ENCODE peak calls at places on chromosomes 4 and X, in four cellular contexts. K is cardiac muscle cell; I is stimulated activated CD4-positive, alpha-beta T cell treated with anti-CD3 and anti-CD28 coated beads, TNF-alpha, amount 100 ng/mL, for 4 hours; M is RPMI8226. Y is an unnamed sample.

GRCh38 chrX:108437789-108438623 is at the start of gene COL4A6:
- DNase-seq in I (no peak), M (no peak), K (peak), Y (peak)

GRCh38 chr4:120056249-120056648 is 10.4 kb downstream of the MAD2L1 start:
- DNase-seq in K (peak), M (no peak), I (no peak), Y (no peak)

GRCh38 chr4:92172203-92172602 is 131.6 kb upstream of the GRID2 start:
- DNase-seq in K (no peak), I (no peak), M (no peak), Y (no peak)

GRCh38 chrX:91066104-91066503 is 368.5 kb upstream of the PABPC5 start:
- DNase-seq in I (no peak), K (no peak), M (no peak), Y (no peak)

GRCh38 chr4:1604181-1604705 is 79.9 kb downstream of the FAM53A start:
- DNase-seq in I (no peak), M (no peak), K (no peak), Y (no peak)

GRCh38 chrX:134604701-134605271 is 53.5 kb downstream of the PLAC1 start:
- DNase-seq in K (peak), I (no peak), M (peak), Y (no peak)

GRCh38 chr4:33696586-33696985 is 2547.7 kb downstream of the ARAP2 start:
- DNase-seq in M (no peak), I (no peak), K (peak), Y (no peak)

GRCh38 chr4:176335421-176335820 is 15.7 kb downstream of the SPCS3 start:
- DNase-seq in I (no peak), K (peak), M (no peak), Y (no peak)

GRCh38 chrX:9153299-9153698 is 119.4 kb upstream of the FAM9B start:
- DNase-seq in M (no peak), I (no peak), K (peak), Y (no peak)

GRCh38 chr4:832108-832507 is 6.2 kb upstream of the CPLX1 start:
- DNase-seq in M (no peak), I (no peak), K (no peak), Y (no peak)

GRCh38 chrX:49075347-49075746 is 1.5 kb upstream of the PRAF2 start:
- DNase-seq in K (no peak), I (no peak), M (no peak), Y (no peak)

GRCh38 chrX:146241902-146242301 is 424.3 kb downstream of the SLITRK2 start:
- DNase-seq in K (no peak), M (no peak), I (no peak), Y (no peak)

GRCh38 chr4:86857341-86858052 is 8.3 kb upstream of the SLC10A6 start:
- DNase-seq in M (no peak), I (no peak), K (no peak), Y (no peak)

GRCh38 chr4:143512978-143513313 is 556 bp upstream of the SMARCA5 start:
- DNase-seq in I (no peak), M (no peak), K (no peak), Y (peak)

GRCh38 chr4:67549123-67549522 is 3.8 kb upstream of the CENPC start:
- DNase-seq in I (no peak), K (peak), M (peak), Y (no peak)

GRCh38 chr4:39716356-39716755 is 18.4 kb downstream of the UBE2K start:
- DNase-seq in K (no peak), I (no peak), M (no peak), Y (no peak)

GRCh38 chrX:137194164-137194563 is 160.4 kb upstream of the GPR101 start:
- DNase-seq in K (peak), M (peak), I (no peak), Y (peak)

GRCh38 chrX:152601848-152602616 is 35.7 kb upstream of the GABRQ start:
- DNase-seq in I (no peak), K (no peak), M (peak), Y (peak)

GRCh38 chrX:150936556-150936955 is 38.1 kb upstream of the CD99L2 start:
- DNase-seq in K (no peak), M (no peak), I (no peak), Y (no peak)

GRCh38 chrX:7996414-7996813 is 69.2 kb upstream of the PNPLA4 start:
- DNase-seq in I (no peak), K (peak), M (peak), Y (no peak)

GRCh38 chrX:9884031-9884779 is 83.0 kb upstream of the CLDN34 start:
- DNase-seq in M (no peak), K (no peak), I (no peak), Y (no peak)